ENCODE peak calls at places on chromosomes 11 and 22, in five cellular contexts. B is left ventricle myocardium inferior, L is fibroblast of lung, S is right lobe of liver, T is A673. C is an unnamed sample. For H3K27me3 and H3K9me3, the result is how much of the 10 kb centered on the place peaks cover.

GRCh38 chr11:29448246-29448877 is 568.5 kb downstream of the KCNA4 start:
- DNase-seq in L (peak), B (no peak), T (peak), S (no peak), C (no peak)

GRCh38 chr22:46031965-46032851 is 55.2 kb upstream of the WNT7B start:
- DNase-seq in S (peak), L (no peak), B (peak), T (no peak), C (no peak)

GRCh38 chr11:73866586-73866996 is 10.1 kb downstream of the COA4 start:
- DNase-seq in L (peak), B (no peak), T (no peak), S (no peak), C (no peak)

GRCh38 chr11:121886005-121886739 is 229.8 kb downstream of the BLID start:
- DNase-seq in L (no peak), T (peak), S (no peak), B (peak), C (no peak)

GRCh38 chr22:20650294-20651207 is 123.4 kb upstream of the SERPIND1 start:
- DNase-seq in L (no peak), B (no peak), T (no peak), S (no peak), C (no peak)

GRCh38 chr11:2186669-2187266 is 15.2 kb upstream of the TH start:
- DNase-seq in B (no peak), L (peak), S (no peak), T (peak), C (no peak)

GRCh38 chr11:77450227-77450626 is 23.7 kb downstream of the PAK1 start:
- DNase-seq in L (no peak), S (no peak), T (no peak), B (no peak), C (no peak)

GRCh38 chr11:75461136-75461535 is 28.1 kb upstream of the KLHL35 start:
- DNase-seq in L (no peak), S (no peak), T (no peak), B (no peak), C (no peak)

GRCh38 chr22:30637701-30638114 is 2.1 kb downstream of the SLC35E4 start:
- DNase-seq in L (peak), S (no peak), B (no peak), T (no peak), C (no peak)

GRCh38 chr11:76798656-76799055 is 15.5 kb downstream of the TSKU start:
- DNase-seq in B (no peak), L (no peak), T (no peak), S (no peak), C (no peak)

GRCh38 chr11:20596629-20597129 is 2.7 kb upstream of the SLC6A5 start:
- DNase-seq in S (no peak), L (no peak), B (no peak), T (no peak), C (no peak)

GRCh38 chr11:20598487-20598886 is 921 bp upstream of the SLC6A5 start:
- DNase-seq in T (no peak), S (no peak), B (no peak), L (no peak), C (no peak)

GRCh38 chr11:20597137-20597923 is 2.1 kb upstream of the SLC6A5 start:
- DNase-seq in B (no peak), T (no peak), S (no peak), L (no peak), C (no peak)

GRCh38 chr11:20599424-20600346 is at the start of gene SLC6A5:
- DNase-seq in S (peak), T (peak), B (peak), L (peak), C (no peak)

GRCh38 chr11:20597924-20598484 is 1.4 kb upstream of the SLC6A5 start:
- DNase-seq in T (no peak), B (no peak), L (no peak), S (no peak), C (no peak)
- H3K27me3 ChIP-seq in T (half or more), B (half or more), L (half or more), S (under half), C (under half)

GRCh38 chr22:47420211-47420610 is 657.8 kb downstream of the TBC1D22A start:
- DNase-seq in B (no peak), S (no peak), T (no peak), L (no peak), C (no peak)
- H3K9me3 ChIP-seq in B (under half), S (under half), T (under half), L (under half), C (under half)

GRCh38 chr11:70252844-70253243 is 17.6 kb upstream of the PPFIA1 start:
- DNase-seq in T (no peak), L (no peak), S (no peak), B (no peak), C (no peak)
- H3K27me3 ChIP-seq in T (under half), L (under half), S (under half), B (under half), C (under half)

DNA sequence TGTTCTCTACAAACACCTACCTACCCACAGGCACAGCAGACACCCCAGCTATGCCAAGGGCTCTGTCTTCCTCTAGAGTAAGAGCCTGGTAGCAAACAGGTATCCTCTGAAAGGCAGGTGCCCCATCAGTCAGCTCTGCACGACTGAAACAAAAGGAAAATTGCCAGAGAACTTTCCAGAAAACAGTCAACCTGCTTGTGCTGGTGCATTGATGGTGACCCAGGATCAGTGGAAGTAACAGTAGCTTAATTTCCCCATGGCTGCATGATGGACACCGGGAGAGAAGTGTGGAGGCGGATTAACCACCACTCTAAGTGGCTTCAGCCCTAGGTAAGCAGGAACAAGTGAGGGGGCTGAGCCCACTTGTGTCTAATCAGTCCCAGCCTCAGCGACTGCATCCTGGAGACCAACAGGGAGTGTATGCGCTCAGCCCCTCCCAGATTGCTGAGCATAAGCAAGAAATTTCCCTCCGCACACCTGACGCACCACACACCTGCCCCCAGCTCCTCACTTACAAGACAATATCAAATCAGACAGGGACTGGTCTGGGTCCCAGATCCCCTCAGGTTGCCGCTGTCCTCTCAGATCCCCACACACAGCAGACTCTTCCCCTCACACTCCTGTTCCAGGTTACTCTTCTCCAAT is 70.7 kb upstream of the IGLL5 start:
- DNase-seq in L (no peak), T (no peak), B (no peak), S (no peak), C (no peak)
- H3K9me3 ChIP-seq in L (under half), T (under half), B (under half), S (under half), C (under half)

GRCh38 chr11:118148877-118149276 is 3.7 kb downstream of the SCN4B start:
- DNase-seq in T (peak), L (peak), B (no peak), S (no peak), C (no peak)
- H3K27me3 ChIP-seq in T (under half), L (under half), B (under half), S (under half), C (half or more)

GRCh38 chr22:49092751-49093150 is 734.9 kb downstream of the BRD1 start:
- DNase-seq in T (no peak), S (no peak), L (no peak), B (no peak), C (no peak)
- H3K9me3 ChIP-seq in T (under half), S (under half), L (under half), B (under half), C (under half)

GRCh38 chr11:127000291-127000968 is at the start of gene KIRREL3:
- DNase-seq in T (peak), B (no peak), S (peak), L (peak), C (no peak)

GRCh38 chr11:126997641-126998040 is 2.9 kb downstream of the KIRREL3 start:
- DNase-seq in T (no peak), S (no peak), B (no peak), L (no peak), C (no peak)

GRCh38 chr11:127000991-127001390 is 421 bp upstream of the KIRREL3 start:
- DNase-seq in B (no peak), S (no peak), T (no peak), L (peak), C (no peak)

GRCh38 chr11:126997196-126997595 is 3.4 kb downstream of the KIRREL3 start:
- DNase-seq in T (no peak), B (no peak), L (peak), S (no peak), C (no peak)

DNA sequence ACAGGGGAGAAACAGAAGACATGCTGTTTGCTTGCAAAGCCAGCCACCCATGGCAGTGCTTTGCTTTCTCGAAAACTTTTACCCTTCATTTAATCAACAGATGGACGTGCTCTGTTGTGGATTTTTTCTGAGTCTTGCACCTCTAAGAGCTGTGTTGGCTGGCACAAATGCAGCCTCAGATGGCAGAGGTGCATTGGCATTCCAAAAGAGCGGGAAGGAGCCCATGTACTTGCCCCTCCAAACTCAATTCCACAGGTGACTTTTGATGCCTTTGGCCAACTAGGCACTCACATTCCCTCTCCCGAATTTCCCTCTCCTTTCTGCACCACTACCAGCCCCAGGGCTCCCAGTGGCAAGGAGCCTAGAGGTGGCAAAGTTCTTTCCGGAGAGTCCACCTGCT is 1.2 kb downstream of the KIRREL3 start:
- DNase-seq in L (no peak), T (no peak), B (no peak), S (no peak), C (no peak)
- H3K27me3 ChIP-seq in L (under half), T (half or more), B (half or more), S (under half), C (under half)

GRCh38 chr22:48798281-48799226 is 1029.1 kb downstream of the BRD1 start:
- DNase-seq in L (no peak), B (no peak), S (no peak), T (no peak), C (no peak)
- H3K9me3 ChIP-seq in L (under half), B (under half), S (under half), T (under half), C (under half)

DNA sequence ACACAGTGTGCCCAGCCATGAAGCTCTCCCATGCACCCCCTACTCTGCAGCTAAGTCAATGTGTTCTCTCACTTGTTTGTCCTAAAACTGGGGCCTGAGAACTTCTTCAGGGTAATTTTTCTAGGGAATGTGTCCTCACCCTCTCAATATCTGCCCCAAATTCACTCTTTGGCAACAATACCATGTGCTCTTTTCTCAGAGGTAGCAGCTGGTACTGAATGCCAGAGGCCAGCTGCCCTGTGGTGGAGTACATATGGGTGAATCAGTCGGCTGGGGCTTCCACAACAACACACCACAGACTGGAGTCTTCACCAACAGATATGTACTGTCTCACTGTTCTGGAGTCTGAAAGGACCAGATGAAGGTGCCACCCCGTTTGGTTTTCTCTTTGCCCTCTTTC is 97.7 kb upstream of the TOP3B start:
- DNase-seq in B (no peak), S (no peak), T (no peak), L (no peak), C (no peak)
- H3K27me3 ChIP-seq in B (half or more), S (under half), T (under half), L (under half), C (half or more)